ENCODE peak calls at places on chromosomes 5 and 9, in six cellular contexts. One of them, this sample, is unnamed. For H3K4me1, the result is how much of the 10 kb centered on the place peaks cover.

GRCh38 chr9:113657765-113658564 is 194.4 kb downstream of the RGS3 start:
- DNase-seq in neuronal stem cell: peak
- DNase-seq in right atrium auricular region: peak
- DNase-seq in Panc1: peak
- DNase-seq in transverse colon: peak
- DNase-seq in HAP-1: peak
- DNase-seq in this sample: peak

GRCh38 chr5:107985144-107985543 is 314.4 kb upstream of the EFNA5 start:
- DNase-seq in transverse colon: peak
- DNase-seq in right atrium auricular region: no peak
- DNase-seq in Panc1: no peak
- DNase-seq in HAP-1: no peak
- DNase-seq in neuronal stem cell: no peak
- DNase-seq in this sample: no peak

GRCh38 chr5:151742870-151743294 is 15.5 kb downstream of the ATOX1 start:
- DNase-seq in right atrium auricular region: no peak
- DNase-seq in HAP-1: peak
- DNase-seq in Panc1: peak
- DNase-seq in neuronal stem cell: peak
- DNase-seq in transverse colon: peak
- DNase-seq in this sample: peak

GRCh38 chr5:175059687-175060194 is 335.4 kb downstream of the MSX2 start:
- DNase-seq in right atrium auricular region: no peak
- DNase-seq in Panc1: no peak
- DNase-seq in transverse colon: no peak
- DNase-seq in neuronal stem cell: peak
- DNase-seq in HAP-1: no peak
- DNase-seq in this sample: peak

GRCh38 chr5:72377920-72378635 is 57.9 kb downstream of the PTCD2 start:
- DNase-seq in HAP-1: no peak
- DNase-seq in neuronal stem cell: no peak
- DNase-seq in right atrium auricular region: peak
- DNase-seq in Panc1: no peak
- DNase-seq in transverse colon: no peak
- DNase-seq in this sample: no peak

GRCh38 chr5:32017638-32018429 is 156.3 kb downstream of the GOLPH3 start:
- DNase-seq in neuronal stem cell: no peak
- DNase-seq in right atrium auricular region: no peak
- DNase-seq in transverse colon: no peak
- DNase-seq in HAP-1: no peak
- DNase-seq in Panc1: no peak
- DNase-seq in this sample: no peak

GRCh38 chr9:34992376-34992951 is 2.9 kb downstream of the DNAJB5 start:
- DNase-seq in neuronal stem cell: no peak
- DNase-seq in HAP-1: no peak
- DNase-seq in transverse colon: peak
- DNase-seq in Panc1: no peak
- DNase-seq in right atrium auricular region: peak
- DNase-seq in this sample: peak

GRCh38 chr9:34170252-34170915 is 8.5 kb upstream of the UBAP1 start:
- DNase-seq in neuronal stem cell: no peak
- DNase-seq in Panc1: no peak
- DNase-seq in HAP-1: no peak
- DNase-seq in right atrium auricular region: no peak
- DNase-seq in transverse colon: no peak
- DNase-seq in this sample: no peak

GRCh38 chr9:4780651-4781050 is 12.1 kb upstream of the RCL1 start:
- DNase-seq in transverse colon: no peak
- DNase-seq in neuronal stem cell: no peak
- DNase-seq in HAP-1: no peak
- DNase-seq in right atrium auricular region: no peak
- DNase-seq in Panc1: no peak
- DNase-seq in this sample: no peak

GRCh38 chr9:120925535-120926396 is 830 bp downstream of the TRAF1 start:
- DNase-seq in neuronal stem cell: no peak
- DNase-seq in transverse colon: no peak
- DNase-seq in right atrium auricular region: peak
- DNase-seq in HAP-1: peak
- DNase-seq in Panc1: peak
- DNase-seq in this sample: no peak

GRCh38 chr9:120905794-120906248 is 20.8 kb downstream of the TRAF1 start:
- DNase-seq in right atrium auricular region: no peak
- DNase-seq in Panc1: no peak
- DNase-seq in HAP-1: no peak
- DNase-seq in transverse colon: no peak
- DNase-seq in neuronal stem cell: no peak
- DNase-seq in this sample: no peak

GRCh38 chr9:76704601-76705204 is 59.5 kb upstream of the PCA3 start:
- DNase-seq in HAP-1: peak
- DNase-seq in transverse colon: no peak
- DNase-seq in right atrium auricular region: no peak
- DNase-seq in Panc1: peak
- DNase-seq in neuronal stem cell: peak
- DNase-seq in this sample: no peak

GRCh38 chr9:91783411-91783810 is 166.6 kb downstream of the ROR2 start:
- DNase-seq in neuronal stem cell: no peak
- DNase-seq in HAP-1: no peak
- DNase-seq in transverse colon: no peak
- DNase-seq in Panc1: no peak
- DNase-seq in right atrium auricular region: no peak
- DNase-seq in this sample: no peak

GRCh38 chr5:132369471-132370240 is at the start of gene SLC22A5:
- DNase-seq in right atrium auricular region: peak
- DNase-seq in HAP-1: peak
- DNase-seq in transverse colon: peak
- DNase-seq in Panc1: no peak
- DNase-seq in neuronal stem cell: peak
- DNase-seq in this sample: peak

GRCh38 chr5:134784241-134784920 is 25.8 kb downstream of the DDX46 start:
- DNase-seq in transverse colon: no peak
- DNase-seq in Panc1: no peak
- DNase-seq in HAP-1: no peak
- DNase-seq in neuronal stem cell: no peak
- DNase-seq in right atrium auricular region: no peak
- DNase-seq in this sample: no peak

GRCh38 chr5:63055421-63055820 is 476.8 kb downstream of the LRRC70 start:
- DNase-seq in right atrium auricular region: no peak
- DNase-seq in HAP-1: no peak
- DNase-seq in transverse colon: no peak
- DNase-seq in neuronal stem cell: peak
- DNase-seq in Panc1: no peak
- DNase-seq in this sample: no peak

GRCh38 chr9:127780126-127780885 is 1.8 kb upstream of the SH2D3C start:
- DNase-seq in HAP-1: no peak
- DNase-seq in right atrium auricular region: no peak
- DNase-seq in neuronal stem cell: no peak
- DNase-seq in Panc1: no peak
- DNase-seq in transverse colon: no peak
- DNase-seq in this sample: no peak

GRCh38 chr9:114372971-114373591 is 14.7 kb downstream of the AKNA start:
- DNase-seq in transverse colon: peak
- DNase-seq in Panc1: no peak
- DNase-seq in HAP-1: no peak
- DNase-seq in right atrium auricular region: no peak
- DNase-seq in neuronal stem cell: no peak
- DNase-seq in this sample: no peak

GRCh38 chr9:96619491-96620154 is at the start of gene CDC14B:
- DNase-seq in HAP-1: peak
- DNase-seq in right atrium auricular region: peak
- DNase-seq in Panc1: peak
- DNase-seq in transverse colon: peak
- DNase-seq in neuronal stem cell: peak
- DNase-seq in this sample: peak

GRCh38 chr9:96620155-96620514 is 492 bp upstream of the CDC14B start:
- DNase-seq in Panc1: no peak
- DNase-seq in transverse colon: no peak
- DNase-seq in right atrium auricular region: no peak
- DNase-seq in HAP-1: no peak
- DNase-seq in neuronal stem cell: no peak
- DNase-seq in this sample: no peak

GRCh38 chr9:96619109-96619435 is 571 bp downstream of the CDC14B start:
- DNase-seq in neuronal stem cell: no peak
- DNase-seq in transverse colon: no peak
- DNase-seq in Panc1: no peak
- DNase-seq in right atrium auricular region: no peak
- DNase-seq in HAP-1: no peak
- DNase-seq in this sample: no peak

GRCh38 chr9:96620832-96621269 is 1.2 kb upstream of the CDC14B start:
- DNase-seq in neuronal stem cell: no peak
- DNase-seq in transverse colon: no peak
- DNase-seq in right atrium auricular region: no peak
- DNase-seq in HAP-1: peak
- DNase-seq in Panc1: no peak
- DNase-seq in this sample: peak

GRCh38 chr9:96621619-96622018 is 2.0 kb upstream of the CDC14B start:
- DNase-seq in transverse colon: no peak
- DNase-seq in Panc1: no peak
- DNase-seq in neuronal stem cell: no peak
- DNase-seq in HAP-1: no peak
- DNase-seq in right atrium auricular region: no peak
- DNase-seq in this sample: no peak
- H3K4me1 ChIP-seq in transverse colon: under half
- H3K4me1 ChIP-seq in Panc1: under half
- H3K4me1 ChIP-seq in neuronal stem cell: under half
- H3K4me1 ChIP-seq in HAP-1: under half
- H3K4me1 ChIP-seq in right atrium auricular region: under half
- H3K4me1 ChIP-seq in this sample: under half

GRCh38 chr5:43637416-43637815 is 34.4 kb downstream of the NNT start:
- DNase-seq in transverse colon: no peak
- DNase-seq in Panc1: no peak
- DNase-seq in right atrium auricular region: no peak
- DNase-seq in neuronal stem cell: no peak
- DNase-seq in HAP-1: no peak
- DNase-seq in this sample: no peak

GRCh38 chr5:43636076-43636475 is 33.1 kb downstream of the NNT start:
- DNase-seq in transverse colon: no peak
- DNase-seq in right atrium auricular region: no peak
- DNase-seq in neuronal stem cell: no peak
- DNase-seq in Panc1: no peak
- DNase-seq in HAP-1: no peak
- DNase-seq in this sample: no peak

GRCh38 chr5:43639566-43639965 is 36.6 kb downstream of the NNT start:
- DNase-seq in Panc1: no peak
- DNase-seq in neuronal stem cell: no peak
- DNase-seq in right atrium auricular region: no peak
- DNase-seq in HAP-1: no peak
- DNase-seq in transverse colon: no peak
- DNase-seq in this sample: no peak

GRCh38 chr5:43638556-43638955 is 35.6 kb downstream of the NNT start:
- DNase-seq in Panc1: no peak
- DNase-seq in right atrium auricular region: no peak
- DNase-seq in neuronal stem cell: no peak
- DNase-seq in HAP-1: no peak
- DNase-seq in transverse colon: no peak
- DNase-seq in this sample: no peak

GRCh38 chr5:43638107-43638506 is 35.1 kb downstream of the NNT start:
- DNase-seq in neuronal stem cell: no peak
- DNase-seq in transverse colon: no peak
- DNase-seq in Panc1: no peak
- DNase-seq in HAP-1: no peak
- DNase-seq in right atrium auricular region: no peak
- DNase-seq in this sample: no peak
- H3K4me1 ChIP-seq in neuronal stem cell: under half
- H3K4me1 ChIP-seq in transverse colon: under half
- H3K4me1 ChIP-seq in Panc1: under half
- H3K4me1 ChIP-seq in HAP-1: under half
- H3K4me1 ChIP-seq in right atrium auricular region: under half
- H3K4me1 ChIP-seq in this sample: under half

DNA sequence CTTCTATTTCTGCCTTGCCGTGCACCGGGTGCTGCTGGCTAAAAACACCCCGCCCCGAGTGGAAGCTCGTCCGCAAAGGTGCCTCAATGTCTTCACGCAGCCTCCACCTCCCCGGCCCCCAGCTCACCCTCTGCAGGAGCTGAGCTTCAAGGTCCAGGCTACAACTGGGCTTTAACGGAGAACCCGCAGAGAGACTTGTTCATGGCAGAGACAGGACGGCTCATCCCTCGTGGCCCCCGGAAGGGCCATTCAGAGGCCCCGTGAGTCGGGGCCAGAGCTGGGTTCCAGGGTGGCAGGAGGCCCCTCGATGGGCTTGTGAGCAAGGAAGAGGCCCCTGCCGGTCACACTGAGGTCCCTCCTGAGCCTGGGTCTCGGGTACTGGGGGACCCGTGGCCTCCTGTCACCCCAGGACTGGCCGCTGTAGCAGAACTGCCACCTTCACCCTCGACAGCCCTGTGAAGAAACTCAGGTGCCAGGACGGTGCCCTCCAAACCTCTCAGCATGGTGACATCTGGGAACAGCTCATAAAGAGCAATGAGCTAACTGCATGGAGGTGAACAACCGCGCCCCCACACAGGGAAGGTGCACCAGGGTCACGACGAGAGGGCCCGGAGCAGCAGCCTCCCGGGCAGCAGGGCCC is 58.0 kb upstream of the UBAC1 start:
- DNase-seq in transverse colon: no peak
- DNase-seq in HAP-1: no peak
- DNase-seq in neuronal stem cell: no peak
- DNase-seq in right atrium auricular region: no peak
- DNase-seq in Panc1: no peak
- DNase-seq in this sample: peak
- H3K4me1 ChIP-seq in transverse colon: under half
- H3K4me1 ChIP-seq in HAP-1: under half
- H3K4me1 ChIP-seq in neuronal stem cell: under half
- H3K4me1 ChIP-seq in right atrium auricular region: under half
- H3K4me1 ChIP-seq in Panc1: under half
- H3K4me1 ChIP-seq in this sample: under half

GRCh38 chr5:124592891-124593290 is 153.5 kb downstream of the ZNF608 start:
- DNase-seq in HAP-1: no peak
- DNase-seq in right atrium auricular region: no peak
- DNase-seq in transverse colon: no peak
- DNase-seq in Panc1: no peak
- DNase-seq in neuronal stem cell: no peak
- DNase-seq in this sample: no peak

GRCh38 chr5:124590686-124591085 is 155.8 kb downstream of the ZNF608 start:
- DNase-seq in neuronal stem cell: no peak
- DNase-seq in right atrium auricular region: no peak
- DNase-seq in HAP-1: no peak
- DNase-seq in Panc1: no peak
- DNase-seq in transverse colon: no peak
- DNase-seq in this sample: no peak

GRCh38 chr5:124596595-124597388 is 149.6 kb downstream of the ZNF608 start:
- DNase-seq in transverse colon: no peak
- DNase-seq in right atrium auricular region: no peak
- DNase-seq in Panc1: peak
- DNase-seq in HAP-1: no peak
- DNase-seq in neuronal stem cell: no peak
- DNase-seq in this sample: no peak

GRCh38 chr5:124593952-124594351 is 152.5 kb downstream of the ZNF608 start:
- DNase-seq in right atrium auricular region: no peak
- DNase-seq in transverse colon: no peak
- DNase-seq in neuronal stem cell: no peak
- DNase-seq in Panc1: no peak
- DNase-seq in HAP-1: no peak
- DNase-seq in this sample: no peak

DNA sequence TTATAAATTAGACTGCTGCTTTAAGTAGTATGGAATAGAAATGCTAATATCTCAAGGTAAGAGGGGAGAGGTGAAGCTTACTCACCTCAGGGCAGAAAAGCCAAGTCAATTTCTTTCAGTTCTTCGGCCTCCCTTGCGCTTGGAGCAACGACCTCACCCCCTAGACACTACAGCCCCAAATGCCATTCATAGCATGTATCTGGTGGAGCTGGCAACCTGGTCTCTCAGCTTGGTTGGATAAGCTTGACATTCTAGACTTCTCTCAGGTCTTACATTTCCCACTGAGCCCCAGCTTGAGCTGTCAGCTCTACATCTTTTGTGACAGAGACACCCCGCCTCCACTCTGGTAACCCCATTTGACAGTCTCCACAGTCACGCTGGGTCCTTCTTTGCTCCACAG is 154.9 kb downstream of the ZNF608 start:
- DNase-seq in neuronal stem cell: no peak
- DNase-seq in Panc1: no peak
- DNase-seq in right atrium auricular region: no peak
- DNase-seq in HAP-1: no peak
- DNase-seq in transverse colon: no peak
- DNase-seq in this sample: no peak
- H3K4me1 ChIP-seq in neuronal stem cell: under half
- H3K4me1 ChIP-seq in Panc1: under half
- H3K4me1 ChIP-seq in right atrium auricular region: under half
- H3K4me1 ChIP-seq in HAP-1: under half
- H3K4me1 ChIP-seq in transverse colon: under half
- H3K4me1 ChIP-seq in this sample: under half